ENCODE peak calls at places on chromosomes 4 and X, in nine cellular contexts. M is breast epithelium, V is AG04450, L is left lung, U is Karpas-422, J is fibroblast of pulmonary artery, R is WERI-Rb-1, N is SJSA1, E is astrocyte of the spinal cord. F is an unnamed sample.

GRCh38 chr4:113159901-113160545 is 110.6 kb downstream of the ANK2 start:
- DNase-seq in M (no peak), V (no peak), L (no peak), U (no peak), J (no peak), R (no peak), N (no peak), E (no peak), F (no peak)

GRCh38 chr4:86043755-86044592 is 315.9 kb downstream of the MAPK10 start:
- DNase-seq in M (no peak), V (no peak), L (no peak), U (peak; percentile 90), J (peak; percentile 81), R (peak; percentile 40), N (peak; percentile 41), E (peak; percentile 68), F (no peak)

GRCh38 chr4:100087743-100088142 is 102.5 kb downstream of the DDIT4L start:
- DNase-seq in M (no peak), V (no peak), L (no peak), U (no peak), J (peak; percentile 66), R (no peak), N (no peak), E (no peak), F (no peak)

GRCh38 chr4:100317032-100317864 is 127.0 kb upstream of the DDIT4L start:
- DNase-seq in M (no peak), V (no peak), L (no peak), U (no peak), J (peak; percentile 25), R (no peak), N (no peak), E (peak; percentile 13), F (no peak)

GRCh38 chr4:3730422-3730821 is 35.8 kb upstream of the ADRA2C start:
- DNase-seq in M (no peak), V (no peak), L (no peak), U (no peak), J (no peak), R (no peak), N (no peak), E (no peak), F (no peak)

GRCh38 chr4:89299153-89299789 is 8.3 kb downstream of the GPRIN3 start:
- DNase-seq in M (no peak), V (no peak), L (no peak), U (peak; percentile 74), J (no peak), R (no peak), N (no peak), E (no peak), F (no peak)

GRCh38 chr4:140673729-140674128 is 82.5 kb downstream of the TBC1D9 start:
- DNase-seq in M (no peak), V (peak; percentile 56), L (no peak), U (no peak), J (no peak), R (no peak), N (no peak), E (no peak), F (no peak)

GRCh38 chr4:73612032-73612431 is 8.2 kb downstream of the RASSF6 start:
- DNase-seq in M (no peak), V (no peak), L (no peak), U (no peak), J (no peak), R (no peak), N (no peak), E (no peak), F (no peak)

GRCh38 chr4:25159837-25160713 is at the start of gene SEPSECS:
- DNase-seq in M (peak; percentile 95), V (peak; percentile 94), L (peak; percentile 98), U (peak; percentile 98), J (peak; percentile 99), R (peak; percentile 98), N (peak; percentile 87), E (peak; percentile 98), F (peak; percentile 85)

GRCh38 chr4:25160714-25161598 is 707 bp upstream of the SEPSECS start:
- DNase-seq in M (no peak), V (no peak), L (no peak), U (peak; percentile 49), J (peak; percentile 4), R (no peak), N (peak; percentile 33), E (peak; percentile 21), F (no peak)

GRCh38 chr4:25162566-25162965 is 2.3 kb upstream of the SEPSECS start:
- DNase-seq in M (no peak), V (no peak), L (no peak), U (no peak), J (no peak), R (no peak), N (no peak), E (no peak), F (no peak)

GRCh38 chr4:25163216-25163615 is 3.0 kb upstream of the SEPSECS start:
- DNase-seq in M (no peak), V (no peak), L (no peak), U (no peak), J (no peak), R (no peak), N (no peak), E (no peak), F (no peak)

DNA sequence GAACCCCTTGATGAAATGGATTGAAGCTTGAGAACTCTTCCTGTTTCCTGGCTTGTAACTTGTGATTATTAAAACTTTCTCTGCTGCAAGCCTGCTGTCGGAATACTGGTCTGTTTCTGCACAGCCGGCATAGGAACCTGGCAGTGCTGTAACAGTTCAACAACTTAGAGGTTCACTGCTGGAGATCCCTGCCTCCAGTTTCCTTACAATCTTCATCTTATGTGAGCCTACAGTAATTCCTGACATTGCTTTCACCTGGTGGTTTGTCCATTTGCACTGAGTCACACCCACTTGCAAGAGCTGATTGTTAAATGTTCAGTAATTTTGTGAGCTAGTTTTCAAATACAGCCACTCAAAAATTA is 1.3 kb upstream of the SEPSECS start:
- DNase-seq in M (no peak), V (no peak), L (no peak), U (peak; percentile 48), J (peak; percentile 10), R (no peak), N (peak; percentile 26), E (peak; percentile 23), F (no peak)
- H3K4me3 ChIP-seq in M (peak overlapping the region; percentile 93), V (peak overlapping the region; percentile 89), L (peak overlapping the region; percentile 59), U (peak overlapping the region; percentile 81), J (peak overlapping the region; percentile 89), R (peak overlapping the region; percentile 86), N (peak overlapping the region; percentile 81), E (peak overlapping the region; percentile 83), F (peak overlapping the region; percentile 64)

GRCh38 chr4:38111024-38111423 is 150.8 kb downstream of the PTTG2 start:
- DNase-seq in M (no peak), V (no peak), L (no peak), U (no peak), J (no peak), R (no peak), N (no peak), E (no peak), F (no peak)

GRCh38 chr4:38106886-38107514 is 146.8 kb downstream of the PTTG2 start:
- DNase-seq in M (no peak), V (no peak), L (no peak), U (no peak), J (no peak), R (no peak), N (no peak), E (no peak), F (no peak)

GRCh38 chr4:38109896-38110295 is 149.7 kb downstream of the PTTG2 start:
- DNase-seq in M (no peak), V (no peak), L (no peak), U (no peak), J (no peak), R (no peak), N (peak; percentile 62), E (no peak), F (no peak)

GRCh38 chr4:38111717-38112116 is 151.5 kb downstream of the PTTG2 start:
- DNase-seq in M (no peak), V (no peak), L (no peak), U (no peak), J (no peak), R (no peak), N (no peak), E (no peak), F (no peak)

GRCh38 chr4:38109370-38109769 is 149.2 kb downstream of the PTTG2 start:
- DNase-seq in M (no peak), V (no peak), L (no peak), U (no peak), J (no peak), R (no peak), N (no peak), E (no peak), F (no peak)
- H3K4me3 ChIP-seq in M (no peak overlapping the region), V (no peak overlapping the region), L (no peak overlapping the region), U (no peak overlapping the region), J (no peak overlapping the region), R (no peak overlapping the region), N (no peak overlapping the region), E (no peak overlapping the region), F (no peak overlapping the region)

GRCh38 chrX:11449613-11450012 is 156.4 kb downstream of the AMELX start:
- DNase-seq in M (no peak), V (no peak), L (no peak), U (no peak), J (no peak), R (no peak), N (no peak), E (no peak), F (no peak)
- H3K4me3 ChIP-seq in M (no peak overlapping the region), V (no peak overlapping the region), L (no peak overlapping the region), U (no peak overlapping the region), J (no peak overlapping the region), R (no peak overlapping the region), N (no peak overlapping the region), E (no peak overlapping the region), F (no peak overlapping the region)

GRCh38 chr4:174215936-174216699 is 67.3 kb downstream of the FBXO8 start:
- DNase-seq in M (no peak), V (no peak), L (no peak), U (no peak), J (no peak), R (no peak), N (no peak), E (no peak), F (no peak)

GRCh38 chr4:174216935-174217272 is 66.6 kb downstream of the FBXO8 start:
- DNase-seq in M (no peak), V (no peak), L (peak; percentile 31), U (no peak), J (no peak), R (no peak), N (no peak), E (no peak), F (no peak)

GRCh38 chr4:174215055-174215454 is 68.4 kb downstream of the FBXO8 start:
- DNase-seq in M (no peak), V (no peak), L (no peak), U (no peak), J (no peak), R (no peak), N (no peak), E (no peak), F (no peak)

GRCh38 chr4:174217273-174218126 is 66.0 kb downstream of the FBXO8 start:
- DNase-seq in M (no peak), V (no peak), L (peak; percentile 53), U (no peak), J (peak; percentile 60), R (no peak), N (no peak), E (peak; percentile 83), F (peak; percentile 21)

DNA sequence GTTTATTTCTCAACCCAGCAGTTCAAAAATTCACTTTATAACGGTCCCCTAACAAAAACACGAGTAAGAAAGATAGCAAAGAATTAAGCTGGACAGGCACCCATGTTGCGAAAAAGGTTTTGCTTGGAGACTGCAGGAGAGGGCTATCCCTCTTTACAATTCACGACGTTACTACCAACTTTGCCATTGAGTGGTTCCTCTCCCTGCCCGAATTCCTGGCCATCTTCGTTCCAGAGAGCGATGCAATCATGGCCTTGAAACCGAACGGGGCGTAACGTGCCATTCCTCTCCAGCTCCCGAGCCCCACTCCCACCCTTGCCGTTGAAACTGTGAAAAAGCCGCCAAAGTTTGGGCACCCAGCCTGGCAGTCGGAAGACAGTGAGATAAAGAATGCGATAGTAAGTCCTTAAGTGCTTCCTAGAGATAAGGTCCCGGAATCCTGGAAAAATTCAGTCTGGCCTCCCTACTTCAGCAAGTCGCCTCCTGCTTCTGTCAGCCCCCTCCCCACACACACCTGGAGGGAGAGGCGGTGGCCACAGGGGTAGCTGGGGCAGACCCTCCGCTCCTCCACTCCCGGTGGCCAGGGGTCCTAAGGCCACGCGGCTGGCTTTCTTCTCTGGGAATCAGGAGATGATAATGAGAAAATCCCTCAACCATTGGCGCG is 65.2 kb downstream of the FBXO8 start:
- DNase-seq in M (no peak), V (no peak), L (peak; percentile 47), U (no peak), J (peak; percentile 30), R (no peak), N (no peak), E (no peak), F (no peak)
- H3K4me3 ChIP-seq in M (peak overlapping the region; percentile 30), V (peak overlapping the region; percentile 35), L (no peak overlapping the region), U (no peak overlapping the region), J (peak overlapping the region; percentile 48), R (no peak overlapping the region), N (no peak overlapping the region), E (peak overlapping the region; percentile 22), F (peak overlapping the region; percentile 42)